ENCODE peak calls at places on chromosomes 11 and 22, in four cellular contexts. G is mucosa of descending colon, V is pancreas, Z is neural progenitor cell. Q is an unnamed sample.

GRCh38 chr11:106503901-106504300 is 426.4 kb downstream of the AASDHPPT start:
- DNase-seq in V (no peak), Z (no peak), G (no peak), Q (no peak)

GRCh38 chr11:9568854-9569587 is 4.4 kb upstream of the WEE1 start:
- DNase-seq in V (peak), Z (peak), G (peak), Q (peak)

GRCh38 chr22:44355688-44356070 is 42.9 kb upstream of the SHISAL1 start:
- DNase-seq in V (no peak), G (no peak), Z (no peak), Q (no peak)

GRCh38 chr11:92550411-92550810 is 325.8 kb downstream of the FAT3 start:
- DNase-seq in Z (peak), G (no peak), V (peak), Q (no peak)

GRCh38 chr22:45584621-45585436 is 82.1 kb downstream of the FBLN1 start:
- DNase-seq in Z (no peak), V (no peak), G (no peak), Q (peak)

GRCh38 chr11:37504925-37505324 is 906.9 kb upstream of the RAG2 start:
- DNase-seq in G (no peak), Z (no peak), V (no peak), Q (peak)

GRCh38 chr11:30908857-30909256 is 322.7 kb upstream of the MPPED2 start:
- DNase-seq in G (no peak), Z (no peak), V (no peak), Q (no peak)

GRCh38 chr22:22662095-22662494 is 17.7 kb downstream of the GGTLC2 start:
- DNase-seq in V (no peak), G (no peak), Z (no peak), Q (no peak)

GRCh38 chr11:16792426-16792825 is 54.0 kb downstream of the C11orf58 start:
- DNase-seq in Z (no peak), V (no peak), G (no peak), Q (no peak)

GRCh38 chr11:124863137-124863825 is 2.0 kb upstream of the ROBO3 start:
- DNase-seq in G (peak), V (no peak), Z (peak), Q (peak)

GRCh38 chr11:122248130-122248529 is 132.1 kb upstream of the BLID start:
- DNase-seq in V (peak), G (no peak), Z (no peak), Q (no peak)

GRCh38 chr11:93330446-93330984 is at the start of gene DEUP1:
- DNase-seq in Z (peak), G (peak), V (peak), Q (no peak)

GRCh38 chr11:100991541-100991940 is 138.1 kb downstream of the PGR start:
- DNase-seq in Z (no peak), G (no peak), V (no peak), Q (no peak)

GRCh38 chr11:36510567-36511020 is 522 bp upstream of the TRAF6 start:
- DNase-seq in Z (no peak), V (no peak), G (peak), Q (peak)

GRCh38 chr11:120208777-120209176 is 2.1 kb upstream of the OAF start:
- DNase-seq in G (no peak), Z (no peak), V (no peak), Q (peak)

GRCh38 chr11:64762277-64762915 is 2.6 kb upstream of the PYGM start:
- DNase-seq in V (no peak), G (no peak), Z (no peak), Q (no peak)

GRCh38 chr11:2468363-2469240 is 23.8 kb downstream of the KCNQ1 start:
- DNase-seq in V (peak), Z (no peak), G (no peak), Q (no peak)

GRCh38 chr11:107042748-107043147 is 24.5 kb upstream of the GUCY1A2 start:
- DNase-seq in G (no peak), Z (no peak), V (no peak), Q (no peak)

GRCh38 chr11:64959498-64959897 is 12.4 kb downstream of the MAJIN start:
- DNase-seq in Z (no peak), V (no peak), G (no peak), Q (peak)

GRCh38 chr11:9264381-9265210 is 554 bp downstream of the DENND5A start:
- DNase-seq in Z (peak), G (peak), V (peak), Q (peak)

GRCh38 chr11:128503231-128503991 is 83.9 kb downstream of the ETS1 start:
- DNase-seq in V (no peak), G (no peak), Z (no peak), Q (peak)

GRCh38 chr11:33868646-33869461 is 23.0 kb downstream of the LMO2 start:
- DNase-seq in Z (peak), V (no peak), G (no peak), Q (no peak)

DNA sequence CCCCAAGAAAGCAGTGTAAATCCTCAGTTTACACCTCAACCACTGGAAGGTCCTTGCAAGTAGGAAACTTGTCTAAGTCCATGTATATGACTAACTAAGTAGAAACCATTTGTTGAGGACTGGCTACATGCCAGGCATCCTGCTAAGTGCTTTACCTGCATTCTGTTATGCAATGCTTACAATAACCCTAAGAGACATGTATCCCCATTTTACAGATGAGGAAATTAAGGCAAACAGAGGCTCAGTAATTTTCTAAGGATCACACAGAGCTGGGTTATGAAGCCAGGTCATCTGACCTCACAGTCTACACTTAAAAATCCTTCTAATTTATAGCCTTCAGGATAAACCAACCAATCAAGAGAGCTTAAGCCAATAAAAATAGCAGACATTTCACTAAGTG is 1.5 kb downstream of the TIMM10 start:
- DNase-seq in Z (no peak), G (no peak), V (no peak), Q (no peak)
- H3K4me3 ChIP-seq in Z (no peak), G (no peak), V (no peak), Q (no peak)

GRCh38 chr11:133064961-133065360 is 467.3 kb downstream of the OPCML start:
- DNase-seq in G (no peak), V (no peak), Z (no peak), Q (no peak)

GRCh38 chr11:133058501-133058900 is 473.8 kb downstream of the OPCML start:
- DNase-seq in V (no peak), Z (no peak), G (no peak), Q (no peak)

GRCh38 chr11:133065847-133066485 is 466.3 kb downstream of the OPCML start:
- DNase-seq in V (no peak), G (no peak), Z (no peak), Q (no peak)

GRCh38 chr11:133070053-133070713 is 462.1 kb downstream of the OPCML start:
- DNase-seq in V (no peak), Z (no peak), G (no peak), Q (no peak)

GRCh38 chr11:133064152-133064877 is 468.0 kb downstream of the OPCML start:
- DNase-seq in Z (peak), V (peak), G (peak), Q (peak)
- TF ChIP-seq CTCF in Z (peak), V (peak), G (no peak), Q (no peak)

GRCh38 chr11:131762346-131763110 is 392.1 kb downstream of the NTM start:
- DNase-seq in Z (no peak), G (no peak), V (no peak), Q (no peak)

GRCh38 chr11:131759140-131759539 is 388.7 kb downstream of the NTM start:
- DNase-seq in Z (no peak), V (no peak), G (no peak), Q (no peak)

GRCh38 chr11:131758726-131759125 is 388.3 kb downstream of the NTM start:
- DNase-seq in V (no peak), Z (no peak), G (no peak), Q (no peak)

GRCh38 chr11:131763193-131763890 is 392.9 kb downstream of the NTM start:
- DNase-seq in Z (no peak), V (no peak), G (no peak), Q (no peak)

GRCh38 chr11:131760191-131760951 is 390.0 kb downstream of the NTM start:
- DNase-seq in V (no peak), Z (peak), G (no peak), Q (peak)
- H3K4me3 ChIP-seq in V (no peak), Z (no peak), G (no peak), Q (peak)

GRCh38 chr22:49724030-49724892 is 103.4 kb downstream of the BRD1 start:
- DNase-seq in G (peak), Z (no peak), V (no peak), Q (no peak)

GRCh38 chr22:49723478-49724029 is 104.1 kb downstream of the BRD1 start:
- DNase-seq in V (no peak), Z (no peak), G (no peak), Q (no peak)

GRCh38 chr22:49725516-49725915 is 102.2 kb downstream of the BRD1 start:
- DNase-seq in G (no peak), V (no peak), Z (no peak), Q (no peak)

GRCh38 chr22:49726022-49726681 is 101.5 kb downstream of the BRD1 start:
- DNase-seq in V (no peak), Z (no peak), G (no peak), Q (no peak)

GRCh38 chr22:49724893-49725489 is 102.7 kb downstream of the BRD1 start:
- DNase-seq in G (peak), V (peak), Z (peak), Q (peak)
- TF ChIP-seq CTCF in G (peak), V (peak), Z (peak), Q (no peak)